ENCODE peak calls at places on chromosomes 2 and 18, in six cellular contexts. F, X, C, Z, B and P are unnamed samples.

GRCh38 chr2:229235136-229235914 is 35.8 kb downstream of the PID1 start:
- DNase-seq in F (no peak), X (no peak), C (peak), Z (no peak), B (no peak), P (no peak)

GRCh38 chr2:121721926-121722325 is 14.7 kb downstream of the NIFK start:
- DNase-seq in F (peak), X (no peak), C (no peak), Z (no peak), B (no peak), P (no peak)

GRCh38 chr2:95346236-95346737 is 49.1 kb downstream of the KCNIP3 start:
- DNase-seq in F (no peak), X (peak), C (no peak), Z (no peak), B (peak), P (no peak)

GRCh38 chr2:195848119-195848899 is 191.3 kb downstream of the SLC39A10 start:
- DNase-seq in F (no peak), X (no peak), C (no peak), Z (peak), B (no peak), P (no peak)

GRCh38 chr2:129756276-129756675 is 223.2 kb upstream of the RAB6C start:
- DNase-seq in F (no peak), X (no peak), C (no peak), Z (no peak), B (no peak), P (peak)

GRCh38 chr18:58297198-58297597 is 253.2 kb downstream of the NEDD4L start:
- DNase-seq in F (no peak), X (no peak), C (no peak), Z (no peak), B (no peak), P (no peak)

GRCh38 chr2:208363485-208363884 is 43.1 kb upstream of the PTH2R start:
- DNase-seq in F (no peak), X (no peak), C (no peak), Z (no peak), B (no peak), P (no peak)

GRCh38 chr2:96511851-96512250 is 6.7 kb upstream of the NEURL3 start:
- DNase-seq in F (no peak), X (no peak), C (no peak), Z (no peak), B (no peak), P (peak)

GRCh38 chr2:71786291-71787107 is 333.1 kb downstream of the DYSF start:
- DNase-seq in F (no peak), X (no peak), C (peak), Z (no peak), B (no peak), P (peak)

GRCh38 chr2:66772618-66773017 is 337.7 kb downstream of the MEIS1 start:
- DNase-seq in F (no peak), X (no peak), C (no peak), Z (no peak), B (no peak), P (no peak)

GRCh38 chr2:236748385-236748784 is 178.8 kb downstream of the ACKR3 start:
- DNase-seq in F (no peak), X (peak), C (no peak), Z (no peak), B (no peak), P (no peak)

GRCh38 chr2:229712125-229712524 is 2.2 kb downstream of the DNER start:
- DNase-seq in F (no peak), X (no peak), C (no peak), Z (peak), B (no peak), P (no peak)

GRCh38 chr2:127768775-127769479 is 42.0 kb downstream of the WDR33 start:
- DNase-seq in F (no peak), X (no peak), C (no peak), Z (no peak), B (no peak), P (no peak)

GRCh38 chr2:49616800-49617199 is 462.5 kb upstream of the FSHR start:
- DNase-seq in F (no peak), X (no peak), C (no peak), Z (peak), B (no peak), P (no peak)

GRCh38 chr2:235405612-235406361 is 88.1 kb upstream of the AGAP1 start:
- DNase-seq in F (no peak), X (no peak), C (no peak), Z (no peak), B (no peak), P (no peak)

GRCh38 chr2:152453129-152453642 is 118.2 kb downstream of the FMNL2 start:
- DNase-seq in F (no peak), X (no peak), C (no peak), Z (no peak), B (no peak), P (no peak)

GRCh38 chr2:150542172-150542571 is 54.7 kb upstream of the RND3 start:
- DNase-seq in F (no peak), X (no peak), C (no peak), Z (no peak), B (no peak), P (no peak)

GRCh38 chr2:160347269-160347863 is 146.2 kb downstream of the RBMS1 start:
- DNase-seq in F (no peak), X (no peak), C (no peak), Z (no peak), B (no peak), P (no peak)

GRCh38 chr2:10286216-10287037 is 16.3 kb upstream of the HPCAL1 start:
- DNase-seq in F (no peak), X (peak), C (no peak), Z (no peak), B (peak), P (no peak)

GRCh38 chr2:216279011-216279410 is 93.3 kb downstream of the MARCHF4 start:
- DNase-seq in F (no peak), X (no peak), C (no peak), Z (no peak), B (no peak), P (no peak)

GRCh38 chr2:224151161-224151560 is 112.1 kb upstream of the SERPINE2 start:
- DNase-seq in F (no peak), X (no peak), C (no peak), Z (no peak), B (no peak), P (no peak)

GRCh38 chr2:195818521-195818920 is 161.5 kb downstream of the SLC39A10 start:
- DNase-seq in F (no peak), X (no peak), C (no peak), Z (no peak), B (no peak), P (no peak)

GRCh38 chr18:22668496-22668895 is 250.8 kb upstream of the CTAGE1 start:
- DNase-seq in F (no peak), X (no peak), C (no peak), Z (no peak), B (no peak), P (no peak)

GRCh38 chr2:166068981-166069380 is 58.8 kb downstream of the SCN1A start:
- DNase-seq in F (no peak), X (no peak), C (no peak), Z (no peak), B (no peak), P (no peak)

GRCh38 chr2:37671013-37671815 is at the start of gene CDC42EP3:
- DNase-seq in F (no peak), X (peak), C (peak), Z (peak), B (peak), P (peak)

GRCh38 chr18:11733031-11733430 is 44.0 kb downstream of the GNAL start:
- DNase-seq in F (peak), X (peak), C (peak), Z (peak), B (peak), P (peak)

GRCh38 chr2:205730701-205731271 is 48.5 kb downstream of the NRP2 start:
- DNase-seq in F (no peak), X (no peak), C (no peak), Z (no peak), B (no peak), P (no peak)

GRCh38 chr18:22913861-22914260 is 19.3 kb upstream of the RBBP8 start:
- DNase-seq in F (no peak), X (peak), C (peak), Z (no peak), B (no peak), P (no peak)

GRCh38 chr2:21981127-21981526 is 857.4 kb downstream of the TDRD15 start:
- DNase-seq in F (no peak), X (no peak), C (no peak), Z (no peak), B (no peak), P (no peak)

GRCh38 chr18:58028109-58028784 is 15.8 kb upstream of the NEDD4L start:
- DNase-seq in F (no peak), X (no peak), C (no peak), Z (no peak), B (no peak), P (no peak)

GRCh38 chr18:77566604-77567003 is 317.0 kb downstream of the GALR1 start:
- DNase-seq in F (no peak), X (no peak), C (no peak), Z (no peak), B (no peak), P (no peak)

GRCh38 chr18:13823707-13824395 is at the start of gene MC5R:
- DNase-seq in F (no peak), X (peak), C (peak), Z (peak), B (peak), P (no peak)

GRCh38 chr18:32683044-32683443 is 89.8 kb downstream of the KLHL14 start:
- DNase-seq in F (no peak), X (no peak), C (no peak), Z (no peak), B (no peak), P (no peak)
- TF ChIP-seq CTCF in F (no peak), X (no peak), C (no peak), Z (no peak), B (no peak), P (no peak)

GRCh38 chr18:74495581-74496507 is at the start of gene CNDP2:
- DNase-seq in F (peak), X (peak), C (peak), Z (peak), B (peak), P (peak)

GRCh38 chr18:74497308-74497640 is 1.1 kb downstream of the CNDP2 start:
- DNase-seq in F (no peak), X (no peak), C (no peak), Z (peak), B (no peak), P (no peak)

GRCh38 chr18:74494514-74494913 is 1.6 kb upstream of the CNDP2 start:
- DNase-seq in F (no peak), X (no peak), C (no peak), Z (no peak), B (no peak), P (no peak)

GRCh38 chr18:74497778-74498177 is 1.6 kb downstream of the CNDP2 start:
- DNase-seq in F (no peak), X (no peak), C (no peak), Z (no peak), B (no peak), P (no peak)

GRCh38 chr18:74496508-74497307 is 545 bp downstream of the CNDP2 start:
- DNase-seq in F (no peak), X (peak), C (peak), Z (peak), B (peak), P (no peak)
- TF ChIP-seq CTCF in F (peak), X (no peak), C (peak), Z (no peak), B (no peak), P (peak)

GRCh38 chr2:36528761-36529392 is 69.1 kb downstream of the FEZ2 start:
- DNase-seq in F (no peak), X (no peak), C (no peak), Z (no peak), B (no peak), P (no peak)

GRCh38 chr2:36530178-36530982 is 67.6 kb downstream of the FEZ2 start:
- DNase-seq in F (no peak), X (no peak), C (no peak), Z (no peak), B (no peak), P (no peak)

GRCh38 chr2:36534275-36534799 is 63.6 kb downstream of the FEZ2 start:
- DNase-seq in F (no peak), X (no peak), C (no peak), Z (no peak), B (no peak), P (no peak)

GRCh38 chr2:36528274-36528673 is 69.7 kb downstream of the FEZ2 start:
- DNase-seq in F (no peak), X (no peak), C (no peak), Z (no peak), B (no peak), P (no peak)

GRCh38 chr2:36530983-36531354 is 67.0 kb downstream of the FEZ2 start:
- DNase-seq in F (no peak), X (no peak), C (no peak), Z (no peak), B (no peak), P (no peak)
- TF ChIP-seq CTCF in F (no peak), X (no peak), C (peak), Z (no peak), B (peak), P (peak)

GRCh38 chr2:42979416-42979869 is 187.1 kb upstream of the HAAO start:
- DNase-seq in F (no peak), X (no peak), C (peak), Z (no peak), B (no peak), P (no peak)
- TF ChIP-seq CTCF in F (no peak), X (no peak), C (peak), Z (no peak), B (no peak), P (no peak)

GRCh38 chr18:37395138-37395537 is 170.5 kb downstream of the CELF4 start:
- DNase-seq in F (no peak), X (peak), C (no peak), Z (no peak), B (no peak), P (no peak)

GRCh38 chr18:37392648-37393047 is 172.9 kb downstream of the CELF4 start:
- DNase-seq in F (no peak), X (no peak), C (no peak), Z (no peak), B (no peak), P (no peak)

GRCh38 chr18:37394610-37394965 is 171.0 kb downstream of the CELF4 start:
- DNase-seq in F (no peak), X (no peak), C (no peak), Z (no peak), B (no peak), P (no peak)

GRCh38 chr18:37393221-37393828 is 172.3 kb downstream of the CELF4 start:
- DNase-seq in F (no peak), X (no peak), C (no peak), Z (no peak), B (no peak), P (no peak)

DNA sequence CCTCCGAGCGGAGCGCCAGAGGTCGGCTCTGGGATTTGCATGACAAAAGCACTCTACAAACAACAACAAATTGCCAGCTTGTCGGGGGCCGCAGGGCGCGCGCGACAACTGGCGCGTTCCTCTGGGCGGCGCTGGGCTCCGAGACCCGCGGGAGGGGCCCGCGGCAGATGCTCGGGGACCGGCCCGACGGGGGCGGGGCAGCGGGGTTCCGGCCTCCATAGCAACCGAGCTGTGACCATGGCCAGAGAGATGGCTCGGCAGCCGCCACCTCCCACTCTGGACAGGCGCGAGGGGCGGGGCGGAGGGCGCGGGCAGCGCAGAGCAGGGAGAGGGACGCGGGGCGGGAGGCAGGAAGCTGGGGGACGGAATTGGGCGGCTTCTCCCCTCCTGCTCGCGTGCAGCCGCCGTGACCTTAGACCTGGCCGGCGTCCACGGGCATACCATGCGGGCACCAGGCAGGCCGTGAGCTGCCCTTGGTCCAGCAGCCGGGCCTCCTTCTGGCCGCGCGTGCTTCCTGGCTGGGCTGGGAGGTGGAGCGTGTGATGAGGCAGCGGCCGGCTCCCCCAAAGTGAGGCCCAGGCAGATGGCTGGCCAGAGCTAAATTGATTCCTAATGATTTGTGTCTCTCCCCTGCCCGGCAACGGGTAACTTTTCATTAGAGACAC is 171.5 kb downstream of the CELF4 start:
- DNase-seq in F (peak), X (peak), C (peak), Z (no peak), B (peak), P (peak)
- TF ChIP-seq CTCF in F (no peak), X (no peak), C (peak), Z (no peak), B (no peak), P (peak)

DNA sequence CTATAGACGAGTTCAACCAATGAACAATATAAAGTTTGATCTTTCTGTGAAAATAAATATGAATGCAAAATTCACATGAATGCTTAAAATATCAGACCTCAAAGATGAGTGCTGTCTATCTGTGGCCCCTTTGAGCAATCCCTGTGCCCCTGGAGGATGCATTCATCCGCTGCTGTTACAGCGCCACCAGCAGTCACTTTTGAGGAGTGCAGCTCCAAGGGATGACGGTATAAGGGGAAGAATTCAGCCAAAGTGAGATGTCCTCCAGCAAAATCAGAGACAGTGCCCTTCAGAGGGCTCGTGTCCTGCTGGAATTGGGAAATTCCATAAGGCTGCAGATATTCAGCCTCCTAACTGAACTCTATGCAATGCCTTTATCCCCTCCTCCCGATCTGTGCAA is 12.0 kb upstream of the CHRNA1 start:
- DNase-seq in F (no peak), X (no peak), C (no peak), Z (no peak), B (no peak), P (no peak)
- TF ChIP-seq CTCF in F (peak), X (no peak), C (peak), Z (peak), B (no peak), P (peak)

GRCh38 chr2:240145461-240145860 is 5.0 kb upstream of the OTOS start:
- DNase-seq in F (no peak), X (peak), C (no peak), Z (no peak), B (no peak), P (no peak)

GRCh38 chr2:240147382-240147781 is 6.9 kb upstream of the OTOS start:
- DNase-seq in F (no peak), X (no peak), C (no peak), Z (no peak), B (no peak), P (no peak)

GRCh38 chr2:240146141-240146561 is 5.7 kb upstream of the OTOS start:
- DNase-seq in F (no peak), X (peak), C (no peak), Z (no peak), B (no peak), P (no peak)

GRCh38 chr2:240147911-240148587 is 7.6 kb upstream of the OTOS start:
- DNase-seq in F (no peak), X (no peak), C (no peak), Z (no peak), B (no peak), P (no peak)

GRCh38 chr2:240146591-240147278 is 6.3 kb upstream of the OTOS start:
- DNase-seq in F (no peak), X (peak), C (no peak), Z (no peak), B (no peak), P (no peak)
- TF ChIP-seq CTCF in F (no peak), X (no peak), C (no peak), Z (no peak), B (no peak), P (no peak)

GRCh38 chr2:191758420-191759199 is 80.7 kb downstream of the NABP1 start:
- DNase-seq in F (no peak), X (no peak), C (no peak), Z (peak), B (no peak), P (no peak)
- TF ChIP-seq CTCF in F (peak), X (peak), C (peak), Z (peak), B (peak), P (peak)

GRCh38 chr2:40658917-40659316 is 207.0 kb upstream of the SLC8A1 start:
- DNase-seq in F (no peak), X (no peak), C (peak), Z (no peak), B (no peak), P (no peak)

GRCh38 chr2:40654346-40654745 is 202.5 kb upstream of the SLC8A1 start:
- DNase-seq in F (no peak), X (no peak), C (no peak), Z (no peak), B (no peak), P (no peak)

GRCh38 chr2:40652155-40652554 is 200.3 kb upstream of the SLC8A1 start:
- DNase-seq in F (no peak), X (no peak), C (no peak), Z (no peak), B (no peak), P (no peak)

GRCh38 chr2:40653829-40654228 is 201.9 kb upstream of the SLC8A1 start:
- DNase-seq in F (no peak), X (no peak), C (no peak), Z (no peak), B (no peak), P (no peak)
- TF ChIP-seq CTCF in F (no peak), X (no peak), C (no peak), Z (no peak), B (no peak), P (no peak)

DNA sequence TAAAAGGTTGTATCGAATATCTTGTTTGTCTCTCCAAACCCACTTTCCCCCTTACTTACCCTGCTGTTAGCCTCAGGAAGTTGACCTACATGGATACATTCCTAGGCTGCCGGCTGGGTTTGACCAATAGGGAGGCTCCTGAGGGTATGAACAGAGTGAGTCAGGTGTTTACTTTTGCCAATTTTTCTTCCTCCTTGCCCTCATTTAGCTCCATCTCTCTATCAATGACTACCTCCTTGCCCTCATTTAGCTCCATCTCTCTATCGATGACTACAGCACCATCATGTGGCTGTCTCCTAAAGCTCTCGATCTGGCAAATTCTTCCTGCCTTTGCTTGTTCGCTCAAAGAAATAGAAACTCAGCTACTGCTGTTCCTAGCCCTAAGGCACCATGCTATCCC is 571.9 kb upstream of the CRIM1 start:
- DNase-seq in F (no peak), X (no peak), C (no peak), Z (no peak), B (no peak), P (no peak)
- TF ChIP-seq CTCF in F (no peak), X (no peak), C (no peak), Z (no peak), B (no peak), P (no peak)